ENCODE peak calls at places on chromosomes 1 and 21, in seven cellular contexts. I is transverse colon, Q is GM12878, K is psoas muscle, J is keratinocyte, X is heart right ventricle, L is suprapubic skin. F is an unnamed sample.

GRCh38 chr1:19704247-19705113 is 39.8 kb downstream of the HTR6 start:
- DNase-seq in J (peak; percentile 15), Q (no peak), K (peak; percentile 67), L (no peak), I (peak; percentile 73), X (peak; percentile 72), F (peak; percentile 29)

GRCh38 chr1:230752407-230752806 is 5.2 kb downstream of the CAPN9 start:
- DNase-seq in L (peak; percentile 74), Q (no peak), J (no peak), K (no peak), I (peak; percentile 88), X (no peak), F (no peak)

GRCh38 chr1:169874229-169874628 is 19.5 kb downstream of the SCYL3 start:
- DNase-seq in K (no peak), I (no peak), J (no peak), X (no peak), Q (no peak), L (no peak), F (no peak)

GRCh38 chr1:203278885-203279406 is 26.4 kb upstream of the BTG2 start:
- DNase-seq in Q (no peak), X (no peak), I (no peak), J (no peak), L (no peak), K (no peak), F (no peak)

GRCh38 chr1:18141661-18142060 is 34.1 kb downstream of the IGSF21 start:
- DNase-seq in J (no peak), L (no peak), Q (no peak), X (no peak), K (no peak), I (no peak), F (no peak)

GRCh38 chr1:228096416-228097332 is 6.5 kb downstream of the C1orf35 start:
- DNase-seq in X (no peak), J (no peak), L (peak; percentile 77), K (no peak), I (no peak), Q (no peak), F (no peak)

GRCh38 chr1:160836561-160836960 is 26.1 kb downstream of the CD244 start:
- DNase-seq in L (no peak), X (no peak), J (no peak), Q (no peak), K (no peak), I (no peak), F (no peak)

GRCh38 chr1:231690072-231690471 is 63.5 kb downstream of the DISC1 start:
- DNase-seq in K (no peak), Q (no peak), L (no peak), I (no peak), J (no peak), X (no peak), F (no peak)

GRCh38 chr1:67307251-67308060 is at the start of gene IL12RB2:
- DNase-seq in I (peak; percentile 20), L (peak; percentile 79), Q (no peak), J (no peak), K (peak; percentile 23), X (peak; percentile 12), F (peak; percentile 11)

GRCh38 chr1:13702425-13703127 is 2.6 kb downstream of the PRDM2 start:
- DNase-seq in J (no peak), X (no peak), I (peak; percentile 42), L (no peak), Q (peak; percentile 89), K (no peak), F (peak; percentile 61)

GRCh38 chr1:74811421-74812179 is 78.6 kb downstream of the TYW3 start:
- DNase-seq in L (no peak), I (peak; percentile 27), J (no peak), Q (no peak), K (no peak), X (no peak), F (peak; percentile 10)

GRCh38 chr21:32516729-32517649 is 68.3 kb downstream of the TCP10L start:
- DNase-seq in L (no peak), X (no peak), Q (no peak), I (no peak), K (no peak), J (no peak), F (no peak)

GRCh38 chr1:15280416-15280815 is 33.4 kb downstream of the FHAD1 start:
- DNase-seq in J (no peak), I (no peak), K (no peak), L (peak; percentile 21), X (no peak), Q (no peak), F (no peak)

GRCh38 chr1:18740617-18741016 is 110.0 kb downstream of the PAX7 start:
- DNase-seq in L (no peak), X (no peak), Q (no peak), J (no peak), K (no peak), I (no peak), F (no peak)

GRCh38 chr1:171663854-171664550 is 11.5 kb upstream of the MYOC start:
- DNase-seq in I (no peak), J (no peak), K (no peak), Q (no peak), L (no peak), X (no peak), F (no peak)

GRCh38 chr21:41964171-41964570 is 10.4 kb upstream of the C2CD2 start:
- DNase-seq in X (no peak), K (no peak), Q (no peak), I (no peak), J (no peak), L (no peak), F (no peak)

GRCh38 chr1:72282271-72282656 is at the start of gene NEGR1:
- DNase-seq in J (no peak), I (peak; percentile 35), Q (no peak), K (peak; percentile 51), X (peak; percentile 44), L (peak; percentile 82), F (peak; percentile 3)

GRCh38 chr1:23923592-23924495 is 10.7 kb upstream of the CNR2 start:
- DNase-seq in L (no peak), I (no peak), K (peak; percentile 30), X (no peak), J (no peak), Q (no peak), F (no peak)

DNA sequence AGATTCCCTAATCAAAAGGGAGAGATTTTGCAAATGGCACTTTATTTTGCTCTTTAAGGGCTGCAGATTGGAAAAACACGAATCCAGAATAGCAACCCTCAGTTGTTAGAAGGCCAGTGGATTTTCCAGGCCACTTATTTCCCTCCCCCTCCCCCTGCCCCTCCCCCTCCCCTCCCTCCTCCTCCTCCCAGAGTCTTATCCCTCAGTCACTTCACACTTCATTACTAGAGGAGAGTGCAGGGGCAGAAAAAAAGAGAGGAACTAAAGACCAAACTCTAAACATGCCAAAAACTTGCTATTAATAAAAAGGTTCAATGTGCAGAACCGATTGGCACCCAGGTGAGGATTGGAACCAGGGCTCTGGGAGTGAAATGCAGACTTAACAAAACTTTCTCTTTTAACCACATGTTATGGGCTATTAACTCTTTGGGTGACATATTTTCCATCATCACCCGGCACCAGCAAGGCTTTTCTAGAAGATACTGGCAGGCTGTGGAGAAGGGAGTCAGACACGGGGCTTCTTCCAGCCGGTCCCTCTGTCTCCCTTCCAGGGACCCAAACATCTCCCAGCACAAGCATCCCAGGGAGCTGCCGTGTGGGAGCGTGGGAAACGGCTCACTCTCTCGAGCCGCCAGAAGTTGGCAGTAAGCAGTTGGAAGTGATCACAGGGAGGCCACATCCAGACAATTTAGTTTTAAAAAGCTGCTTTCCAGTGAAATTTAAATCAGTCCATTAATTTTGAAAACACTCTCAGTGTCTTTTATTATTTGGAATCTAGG is 13.6 kb downstream of the NID1 start:
- DNase-seq in I (no peak), K (no peak), J (no peak), Q (no peak), X (peak; percentile 24), L (no peak), F (no peak)
- TF ChIP-seq CTCF in I (no peak), K (no peak), J (no peak), Q (no peak), X (no peak), L (no peak), F (no peak)

DNA sequence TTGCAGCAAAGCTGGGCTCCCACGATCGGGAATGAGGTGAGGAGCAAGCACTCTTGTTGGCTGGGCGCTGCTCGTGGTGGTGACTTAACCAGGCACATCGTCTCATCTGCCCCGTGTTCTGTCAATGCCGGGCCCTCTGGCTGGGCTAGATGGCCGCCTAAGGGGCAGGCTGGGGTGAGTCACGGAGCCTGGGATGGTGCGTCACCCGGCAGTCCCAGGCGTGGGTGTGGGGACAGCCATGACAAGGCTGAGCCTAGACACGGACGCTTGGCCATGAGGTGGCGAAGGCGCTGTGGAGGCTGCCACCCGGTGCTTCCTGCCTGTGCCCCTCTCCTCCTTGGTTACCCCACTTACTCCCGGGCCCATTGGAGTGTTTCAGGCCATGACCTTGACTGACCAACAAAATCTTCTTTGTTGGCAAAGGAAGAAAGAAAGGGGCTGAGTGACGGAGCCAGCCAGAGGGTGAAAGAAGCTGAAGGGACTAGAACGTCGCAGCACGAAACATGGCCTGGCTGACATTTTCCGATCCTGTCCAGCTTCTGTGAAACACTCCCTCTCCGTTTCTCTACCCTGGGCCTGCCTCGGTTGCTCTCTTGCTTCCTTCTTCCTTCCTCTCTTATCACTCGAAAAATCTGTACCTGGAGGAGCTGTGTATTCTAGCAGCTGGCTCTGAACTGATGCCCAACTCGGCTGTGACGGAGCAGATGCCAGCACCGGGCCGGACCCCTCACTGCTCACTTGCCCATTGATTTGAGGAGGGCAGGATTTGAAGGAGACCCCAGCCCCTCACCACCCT is 596 bp downstream of the CD247 start:
- DNase-seq in Q (no peak), L (no peak), X (peak; percentile 20), I (peak; percentile 22), J (no peak), K (peak; percentile 35), F (no peak)
- H3K4me3 ChIP-seq in Q (no peak overlapping the region), L (peak overlapping the region; percentile 20), X (no peak overlapping the region), I (no peak overlapping the region), J (no peak overlapping the region), K (no peak overlapping the region), F (no peak overlapping the region)

GRCh38 chr1:34742667-34743270 is 12.1 kb upstream of the GJB5 start:
- DNase-seq in L (no peak), K (peak; percentile 79), I (peak; percentile 89), Q (peak; percentile 2), J (peak; percentile 50), X (peak; percentile 80), F (peak; percentile 75)
- H3K27me3 ChIP-seq in L (peaks cover 2% of the 10 kb centered on the region), K (peaks cover under 1% of the 10 kb centered on the region), I (no peaks in the 10 kb centered on the region), Q (no peaks in the 10 kb centered on the region), J (no peaks in the 10 kb centered on the region), X (peaks cover 42% of the 10 kb centered on the region), F (peaks cover 3% of the 10 kb centered on the region)

GRCh38 chr1:107739651-107740050 is 225.3 kb downstream of the VAV3 start:
- DNase-seq in I (no peak), Q (no peak), K (no peak), L (no peak), J (no peak), X (no peak), F (no peak)
- TF ChIP-seq CTCF in I (no peak), Q (no peak), K (no peak), L (no peak), J (peak; percentile 7), X (no peak), F (no peak)

GRCh38 chr1:233294991-233295774 is at the start of gene PCNX2:
- DNase-seq in X (peak; percentile 28), L (no peak), I (peak; percentile 65), Q (no peak), K (peak; percentile 48), J (no peak), F (peak; percentile 77)
- H3K4me3 ChIP-seq in X (peak within 1 kb of the TSS; percentile 64), L (peak within 1 kb of the TSS; percentile 60), I (peak within 1 kb of the TSS; percentile 47), Q (peak within 1 kb of the TSS; percentile 97), K (peak within 1 kb of the TSS; percentile 64), J (peak within 1 kb of the TSS; percentile 98), F (peak within 1 kb of the TSS; percentile 82)

F was measured in GM06990.